ENCODE peak calls at places on chromosome 15, in ten cellular contexts. S, U, V, R, X, D, Q, A, E and I are unnamed samples. For H3K27me3, the result is how much of the 10 kb centered on the place peaks cover.

GRCh38 chr15:63340878-63341277 is 40.8 kb downstream of the CA12 start:
- DNase-seq in X (no peak), R (no peak), S (no peak), U (no peak), E (no peak), A (no peak), Q (no peak), D (no peak), V (no peak), I (no peak)

GRCh38 chr15:80403712-80404056 is 498 bp upstream of the ARNT2 start:
- DNase-seq in E (no peak), X (peak), A (no peak), V (no peak), S (peak), Q (no peak), U (peak), R (no peak), D (no peak), I (no peak)

GRCh38 chr15:62067448-62068044 is 769 bp downstream of the C2CD4A start:
- DNase-seq in Q (no peak), A (no peak), U (peak), S (peak), E (no peak), D (peak), V (no peak), X (peak), R (no peak), I (peak)

GRCh38 chr15:25402342-25402741 is 36.5 kb downstream of the UBE3A start:
- DNase-seq in D (no peak), V (no peak), U (no peak), E (no peak), X (no peak), S (no peak), R (no peak), Q (no peak), A (no peak), I (no peak)

GRCh38 chr15:88986949-88987589 is 73.9 kb upstream of the MFGE8 start:
- DNase-seq in U (peak), R (peak), E (no peak), D (no peak), X (no peak), Q (no peak), S (no peak), A (no peak), V (no peak), I (no peak)

GRCh38 chr15:40038267-40038653 is 721 bp downstream of the SRP14 start:
- DNase-seq in U (no peak), V (no peak), D (no peak), Q (no peak), X (no peak), S (no peak), E (no peak), A (no peak), R (no peak), I (no peak)

GRCh38 chr15:77025066-77025435 is 30.1 kb downstream of the PSTPIP1 start:
- DNase-seq in R (peak), E (no peak), A (peak), U (no peak), V (no peak), D (no peak), Q (no peak), S (no peak), X (no peak), I (no peak)

GRCh38 chr15:85793641-85794597 is 806 bp downstream of the KLHL25 start:
- DNase-seq in A (no peak), D (peak), U (peak), X (no peak), R (no peak), V (no peak), E (peak), S (peak), Q (no peak), I (peak)

GRCh38 chr15:43518073-43518761 is 809 bp downstream of the MAP1A start:
- DNase-seq in V (no peak), X (no peak), U (peak), S (peak), R (no peak), E (peak), D (no peak), A (no peak), Q (no peak), I (peak)

GRCh38 chr15:75178171-75178937 is 23.3 kb upstream of the C15orf39 start:
- DNase-seq in X (peak), A (peak), U (peak), V (no peak), Q (no peak), S (peak), R (peak), E (no peak), D (no peak), I (no peak)
- H3K27me3 ChIP-seq in X (under half), A (under half), U (under half), V (under half), Q (under half), S (under half), R (under half), E (under half), D (under half), I (under half)

GRCh38 chr15:52090193-52090592 is 22.4 kb downstream of the BCL2L10 start:
- DNase-seq in Q (no peak), V (no peak), A (no peak), S (no peak), E (no peak), D (no peak), R (no peak), X (no peak), U (no peak), I (no peak)
- H3K27me3 ChIP-seq in Q (under half), V (under half), A (under half), S (under half), E (under half), D (under half), R (under half), X (under half), U (under half), I (under half)

GRCh38 chr15:68028137-68028771 is 25.9 kb upstream of the PIAS1 start:
- DNase-seq in V (no peak), E (no peak), A (no peak), X (no peak), D (no peak), S (no peak), Q (peak), U (no peak), R (no peak), I (no peak)
- H3K27me3 ChIP-seq in V (under half), E (under half), A (under half), X (under half), D (under half), S (under half), Q (under half), U (under half), R (under half), I (under half)

DNA sequence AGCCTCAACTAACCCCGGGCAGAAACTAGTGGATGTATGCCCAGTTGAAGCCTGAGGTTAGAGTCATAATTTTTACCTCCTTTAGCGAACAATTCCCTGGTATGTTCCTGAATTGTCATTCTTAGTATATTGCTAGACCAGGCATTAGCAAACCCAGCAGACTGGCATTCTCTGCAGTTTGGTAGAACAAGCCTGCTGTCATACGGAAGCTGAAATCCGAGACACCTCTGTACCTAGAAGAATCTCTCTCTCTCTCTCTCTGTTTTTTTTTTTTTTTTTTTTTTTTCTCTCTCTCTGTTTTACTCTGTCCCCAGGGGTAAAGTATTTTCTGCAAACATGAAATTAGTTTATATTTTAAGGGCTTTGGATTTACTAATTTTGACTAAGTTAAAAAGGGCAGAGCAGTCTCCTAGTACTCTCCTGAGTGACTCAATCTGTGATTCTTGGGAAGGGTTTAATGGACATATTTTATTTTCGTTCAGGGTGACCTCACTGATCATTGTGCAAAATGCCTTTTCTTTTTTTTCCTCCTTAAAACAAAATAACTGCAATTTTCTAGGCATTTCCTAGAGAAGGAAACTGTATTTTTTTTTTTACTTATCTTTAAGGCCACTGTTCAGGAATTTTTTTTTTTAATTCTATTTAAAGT is 133.6 kb upstream of the ICE2 start:
- DNase-seq in E (no peak), D (no peak), U (no peak), Q (no peak), S (no peak), V (no peak), R (no peak), X (no peak), A (no peak), I (no peak)
- H3K27me3 ChIP-seq in E (under half), D (under half), U (under half), Q (under half), S (under half), V (under half), R (under half), X (under half), A (under half), I (under half)

DNA sequence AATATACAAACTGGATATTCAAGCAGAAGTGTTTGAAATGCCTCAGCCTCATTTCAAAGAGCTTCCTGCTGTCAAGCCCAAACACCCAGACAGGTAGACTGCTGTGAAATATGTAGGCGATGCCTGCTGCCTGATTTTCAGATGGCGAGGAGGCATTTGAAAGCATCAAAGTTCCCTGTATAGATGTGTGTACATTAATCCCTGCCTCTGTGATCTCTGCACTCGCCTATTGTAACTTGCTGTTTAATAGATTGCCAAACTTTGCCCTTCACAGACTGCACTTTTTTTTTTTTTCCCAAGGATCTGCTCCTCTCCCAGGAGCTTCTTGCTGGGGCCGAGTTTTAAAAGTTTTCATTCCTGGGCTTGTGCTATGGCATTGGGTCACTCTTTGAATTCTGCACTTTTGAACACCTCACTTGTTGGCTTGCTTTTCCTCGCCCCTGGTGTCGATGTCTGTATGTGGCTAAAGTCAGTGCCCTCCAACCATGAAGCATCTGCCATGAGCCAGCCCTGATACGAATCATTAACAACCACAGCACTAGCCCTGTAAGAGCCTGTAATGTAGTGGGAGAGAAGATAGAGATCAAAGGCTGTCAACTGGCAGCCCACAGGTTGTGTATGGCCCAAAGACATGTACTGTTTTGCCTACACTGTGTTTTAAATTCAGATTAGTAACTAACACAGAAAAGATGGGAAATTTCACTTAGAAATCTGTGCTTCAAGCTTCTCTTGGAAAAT is 287.6 kb upstream of the ICE2 start:
- DNase-seq in A (no peak), X (no peak), V (no peak), Q (no peak), S (no peak), E (no peak), R (no peak), U (no peak), D (no peak), I (no peak)
- H3K27me3 ChIP-seq in A (under half), X (under half), V (under half), Q (under half), S (under half), E (under half), R (under half), U (under half), D (under half), I (under half)

GRCh38 chr15:78811124-78811824 is at the start of gene ADAMTS7:
- DNase-seq in Q (no peak), R (peak), U (peak), S (peak), D (peak), V (no peak), X (peak), A (peak), E (no peak), I (peak)
- H3K27me3 ChIP-seq in Q (under half), R (under half), U (under half), S (under half), D (under half), V (under half), X (under half), A (under half), E (under half), I (under half)

GRCh38 chr15:75654201-75654907 is 6.6 kb downstream of the SNX33 start:
- DNase-seq in X (no peak), R (no peak), Q (no peak), E (no peak), S (no peak), A (no peak), U (no peak), D (no peak), V (no peak), I (no peak)
- H3K27me3 ChIP-seq in X (under half), R (under half), Q (under half), E (under half), S (under half), A (under half), U (under half), D (under half), V (under half), I (under half)

GRCh38 chr15:101424984-101425383 is 64.5 kb downstream of the PCSK6 start:
- DNase-seq in Q (no peak), R (no peak), V (no peak), D (no peak), S (no peak), E (no peak), X (no peak), A (no peak), U (no peak), I (no peak)
- H3K27me3 ChIP-seq in Q (under half), R (under half), V (under half), D (under half), S (under half), E (under half), X (under half), A (under half), U (under half), I (under half)

GRCh38 chr15:68494573-68495105 is 62.7 kb upstream of the ITGA11 start:
- DNase-seq in V (no peak), S (no peak), E (no peak), R (no peak), U (no peak), D (no peak), X (no peak), A (no peak), Q (no peak), I (no peak)
- H3K27me3 ChIP-seq in V (under half), S (under half), E (under half), R (under half), U (under half), D (under half), X (under half), A (under half), Q (under half), I (under half)